ENCODE peak calls at places on chromosomes 2 and 18, in seven cellular contexts. O, K, M, B, A, U and J are unnamed samples.

GRCh38 chr2:16330571-16331351 is 334.9 kb downstream of the CYRIA start:
- DNase-seq in M (no peak), O (no peak), U (no peak), K (no peak), A (no peak), B (no peak), J (no peak)

GRCh38 chr2:127843677-127844076 is 14.3 kb downstream of the POLR2D start:
- DNase-seq in M (no peak), O (no peak), U (no peak), B (no peak), A (no peak), K (no peak), J (no peak)

GRCh38 chr2:177245010-177245422 is 19.5 kb downstream of the NFE2L2 start:
- DNase-seq in O (peak), B (no peak), A (no peak), M (peak), U (peak), K (peak), J (no peak)

GRCh38 chr2:205758051-205758450 is 75.8 kb downstream of the NRP2 start:
- DNase-seq in O (peak), U (peak), B (peak), K (no peak), M (peak), A (no peak), J (no peak)

GRCh38 chr2:241561811-241562210 is 3.3 kb downstream of the BOK start:
- DNase-seq in A (peak), O (peak), B (peak), U (peak), M (peak), K (peak), J (no peak)

GRCh38 chr2:83686863-83687262 is 772.2 kb downstream of the SUCLG1 start:
- DNase-seq in O (peak), U (peak), M (no peak), A (no peak), B (no peak), K (no peak), J (no peak)

GRCh38 chr2:25417715-25418369 is 76.1 kb upstream of the DNMT3A start:
- DNase-seq in K (no peak), B (no peak), A (no peak), M (peak), O (no peak), U (no peak), J (no peak)

GRCh38 chr18:62828091-62828640 is 112.8 kb downstream of the PHLPP1 start:
- DNase-seq in K (no peak), M (peak), O (no peak), B (no peak), A (peak), U (no peak), J (no peak)

GRCh38 chr2:70374616-70375015 is 72.7 kb upstream of the FAM136A start:
- DNase-seq in U (no peak), A (no peak), B (no peak), O (no peak), K (no peak), M (no peak), J (no peak)

GRCh38 chr2:60496475-60496874 is 57.0 kb downstream of the BCL11A start:
- DNase-seq in M (no peak), O (no peak), U (no peak), A (no peak), K (no peak), B (no peak), J (no peak)

GRCh38 chr2:213098612-213099011 is 52.8 kb downstream of the IKZF2 start:
- DNase-seq in B (no peak), K (no peak), O (no peak), U (no peak), M (no peak), A (peak), J (no peak)

GRCh38 chr2:189142893-189143759 is 36.4 kb downstream of the COL5A2 start:
- DNase-seq in K (peak), A (peak), M (peak), U (peak), O (peak), B (no peak), J (no peak)

GRCh38 chr18:68387246-68387645 is 327.7 kb downstream of the TMX3 start:
- DNase-seq in A (no peak), U (no peak), M (peak), B (no peak), O (no peak), K (no peak), J (no peak)

GRCh38 chr2:239132156-239132709 is 268.6 kb downstream of the HDAC4 start:
- DNase-seq in U (no peak), A (no peak), O (no peak), K (no peak), B (no peak), M (no peak), J (no peak)

GRCh38 chr2:196481323-196481695 is 158.2 kb upstream of the CCDC150 start:
- DNase-seq in O (peak), M (peak), K (no peak), A (no peak), U (peak), B (no peak), J (no peak)

GRCh38 chr18:10437837-10438236 is 16.6 kb upstream of the APCDD1 start:
- DNase-seq in K (no peak), O (no peak), B (no peak), A (no peak), U (no peak), M (no peak), J (no peak)

GRCh38 chr2:170354855-170355649 is 177.1 kb downstream of the MYO3B start:
- DNase-seq in U (no peak), O (no peak), B (no peak), K (no peak), A (no peak), M (no peak), J (no peak)

GRCh38 chr2:225690153-225690552 is 290.6 kb downstream of the NYAP2 start:
- DNase-seq in U (no peak), B (no peak), O (no peak), A (no peak), M (no peak), K (no peak), J (no peak)

GRCh38 chr2:143451622-143452021 is 322.4 kb downstream of the ARHGAP15 start:
- DNase-seq in A (no peak), B (no peak), O (no peak), K (no peak), M (peak), U (peak), J (no peak)

GRCh38 chr2:98775146-98775988 is 44.4 kb upstream of the MGAT4A start:
- DNase-seq in K (no peak), B (no peak), M (no peak), A (peak), O (no peak), U (peak), J (no peak)

GRCh38 chr2:166451451-166451850 is 42.6 kb downstream of the SCN7A start:
- DNase-seq in A (no peak), O (peak), K (no peak), B (no peak), U (no peak), M (peak), J (no peak)

GRCh38 chr2:231387904-231388724 is 7.4 kb upstream of the B3GNT7 start:
- DNase-seq in A (no peak), U (peak), M (peak), B (peak), O (peak), K (peak), J (no peak)

GRCh38 chr2:129458451-129458850 is 521.0 kb upstream of the RAB6C start:
- DNase-seq in M (no peak), A (no peak), O (no peak), K (no peak), U (no peak), B (no peak), J (no peak)

GRCh38 chr2:228318218-228318617 is 136.7 kb upstream of the SPHKAP start:
- DNase-seq in K (peak), B (no peak), M (peak), O (peak), A (peak), U (peak), J (no peak)

GRCh38 chr2:83081835-83082522 is 1377.1 kb downstream of the SUCLG1 start:
- DNase-seq in U (peak), K (no peak), B (no peak), M (peak), O (peak), A (no peak), J (no peak)

GRCh38 chr2:100262555-100263320 is 59.6 kb downstream of the LONRF2 start:
- DNase-seq in M (peak), O (peak), A (peak), K (peak), B (peak), U (peak), J (peak)

GRCh38 chr18:48962857-48963554 is 12.2 kb upstream of the SMAD7 start:
- DNase-seq in U (peak), M (peak), A (no peak), O (no peak), B (no peak), K (no peak), J (no peak)
- TF ChIP-seq CTCF in U (no peak), M (no peak), A (no peak), O (no peak), B (no peak), K (no peak), J (no peak)

DNA sequence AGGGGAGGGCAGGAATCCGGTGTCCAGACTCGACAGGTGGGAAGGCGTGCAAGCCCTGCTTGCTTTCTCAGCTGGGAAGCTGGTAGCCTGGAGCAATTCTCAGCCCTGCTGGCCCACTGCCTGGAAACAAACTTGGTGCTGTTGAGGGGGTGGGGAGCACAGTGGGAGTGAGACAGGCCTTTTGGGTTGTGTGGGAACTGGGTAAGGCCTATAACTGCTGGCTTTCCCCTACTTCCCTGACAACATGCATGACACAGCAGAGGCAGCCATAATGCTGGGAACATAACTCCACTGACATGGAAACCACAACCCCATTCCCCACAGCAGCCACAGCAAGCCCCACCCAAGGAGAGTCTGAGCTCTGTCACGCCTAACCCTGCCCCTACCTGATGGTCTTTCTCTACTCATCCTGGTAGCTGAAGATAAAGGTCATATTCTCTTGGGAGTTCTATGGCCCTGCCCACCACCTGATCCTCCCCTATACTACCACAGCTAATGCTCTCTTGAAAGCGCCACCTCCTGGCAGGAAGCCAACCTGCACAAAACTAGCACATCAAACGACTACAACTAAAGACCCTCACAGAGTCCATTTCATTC is 122.9 kb upstream of the ACVR1C start:
- DNase-seq in U (no peak), K (no peak), A (peak), O (no peak), B (no peak), M (peak), J (no peak)
- TF ChIP-seq CTCF in U (no peak), K (no peak), A (no peak), O (no peak), B (no peak), M (no peak), J (no peak)

GRCh38 chr2:66578067-66578852 is 143.3 kb downstream of the MEIS1 start:
- DNase-seq in K (no peak), B (peak), O (no peak), U (no peak), A (peak), M (peak), J (no peak)

GRCh38 chr2:66574701-66575624 is 140.0 kb downstream of the MEIS1 start:
- DNase-seq in A (peak), O (peak), M (peak), B (peak), K (peak), U (peak), J (no peak)

GRCh38 chr2:66575625-66576371 is 140.9 kb downstream of the MEIS1 start:
- DNase-seq in O (no peak), A (peak), K (peak), U (peak), M (peak), B (peak), J (no peak)

GRCh38 chr2:66577331-66578041 is 142.6 kb downstream of the MEIS1 start:
- DNase-seq in B (peak), M (peak), O (no peak), U (no peak), K (peak), A (peak), J (no peak)

DNA sequence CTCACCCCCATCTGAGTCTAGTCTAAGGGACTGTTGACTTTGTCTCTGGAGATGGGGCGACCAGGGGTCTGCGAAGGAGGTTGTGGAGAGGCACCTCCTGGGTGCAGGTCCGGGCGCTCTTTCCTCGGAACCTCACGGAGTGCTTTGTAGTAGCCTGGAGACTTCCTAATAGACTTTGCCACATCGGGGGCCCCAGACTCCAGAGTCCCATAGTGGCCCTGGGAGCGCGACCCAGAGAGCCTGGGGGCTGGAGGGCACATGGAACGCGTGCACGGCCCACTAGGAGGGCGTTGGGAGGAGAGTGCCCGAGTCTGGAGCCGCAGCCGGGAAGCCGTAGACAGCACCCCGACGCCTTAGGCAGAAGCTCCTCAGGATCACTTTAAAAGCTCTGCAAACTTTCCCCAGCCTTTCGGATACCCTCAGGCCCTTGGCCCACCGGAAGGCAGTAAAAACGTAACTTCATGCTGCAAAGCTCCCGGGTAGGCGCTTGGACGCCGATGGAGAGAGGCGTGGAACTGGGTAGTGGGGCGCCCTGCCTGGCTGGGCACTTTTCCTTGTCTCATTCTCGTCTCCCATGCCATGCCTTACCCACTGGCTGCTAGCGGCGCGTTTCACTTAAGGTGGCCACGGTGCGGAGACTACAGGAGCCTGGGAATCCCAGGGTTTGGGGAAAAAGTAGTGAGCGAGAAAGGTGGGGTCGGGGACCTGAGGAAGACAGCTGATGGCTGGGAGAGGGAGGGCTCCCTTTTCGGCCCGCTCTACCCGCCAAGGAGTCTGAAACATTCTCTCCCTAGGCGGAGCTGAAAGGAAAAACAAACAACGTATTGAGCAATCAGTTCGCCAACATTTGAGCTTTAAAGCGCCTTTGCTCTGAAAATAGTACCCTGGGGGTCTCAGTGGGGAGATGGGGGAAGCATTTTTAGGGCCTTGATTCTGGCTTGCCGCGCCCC is 141.7 kb downstream of the MEIS1 start:
- DNase-seq in U (peak), B (peak), K (peak), A (peak), O (no peak), M (peak), J (no peak)
- TF ChIP-seq CTCF in U (no peak), B (no peak), K (no peak), A (no peak), O (no peak), M (no peak), J (no peak)

GRCh38 chr18:58513615-58514014 is 115.3 kb downstream of the ALPK2 start:
- DNase-seq in B (no peak), U (no peak), M (no peak), K (no peak), O (no peak), A (no peak), J (no peak)

GRCh38 chr18:58512161-58512581 is 116.7 kb downstream of the ALPK2 start:
- DNase-seq in M (no peak), O (no peak), A (no peak), K (no peak), U (no peak), B (no peak), J (no peak)

GRCh38 chr18:58514773-58515172 is 114.1 kb downstream of the ALPK2 start:
- DNase-seq in K (no peak), B (no peak), U (no peak), O (no peak), A (no peak), M (no peak), J (no peak)

GRCh38 chr18:58511306-58511705 is 117.6 kb downstream of the ALPK2 start:
- DNase-seq in K (no peak), B (no peak), A (no peak), O (no peak), M (no peak), U (no peak), J (no peak)

DNA sequence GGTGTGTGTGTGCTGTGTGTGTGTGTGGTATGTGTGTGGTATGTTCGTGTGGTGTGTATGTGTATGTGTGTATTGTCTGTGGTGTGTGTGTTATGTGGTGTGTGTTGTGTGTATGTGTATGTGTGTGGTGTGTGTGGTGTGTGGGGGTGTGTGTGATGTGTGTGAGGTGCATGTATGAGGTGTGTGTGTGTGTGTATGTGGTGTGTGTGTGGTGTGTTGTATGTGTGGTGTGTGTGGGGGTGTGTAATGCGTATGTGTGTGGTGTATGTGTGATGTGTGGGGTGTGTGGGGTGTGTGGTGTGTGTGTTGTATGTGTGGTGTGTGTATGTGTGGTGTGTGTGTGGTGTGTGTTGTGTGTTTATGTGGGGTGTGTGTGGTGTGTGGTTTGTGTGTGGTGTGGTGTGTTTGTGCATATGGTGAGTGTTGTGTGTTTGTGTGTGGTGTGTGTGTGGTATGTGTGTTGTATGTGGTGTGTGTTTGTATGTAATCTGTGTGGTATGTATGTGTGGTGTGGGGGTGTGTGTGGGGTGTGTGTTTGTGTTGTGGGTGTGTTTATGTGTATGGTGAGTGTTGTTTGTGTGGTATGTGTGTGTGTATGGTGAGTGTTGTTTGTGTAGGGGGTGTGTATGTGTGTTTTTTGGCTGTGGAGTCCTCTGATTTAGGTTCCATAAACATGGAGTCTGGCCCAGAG is 116.1 kb downstream of the ALPK2 start:
- DNase-seq in M (no peak), O (no peak), B (no peak), K (no peak), U (no peak), A (no peak), J (no peak)
- TF ChIP-seq CTCF in M (no peak), O (no peak), B (no peak), K (no peak), U (no peak), A (no peak), J (no peak)